ENCODE peak calls at places on chromosomes 2 and 18, in nine cellular contexts. Y is left lung, E is kidney glomerular epithelial cell, X is Karpas-422, V is left ventricle myocardium inferior, U is NCI-H510A treated with DMSO at 0.1 percent for 48 hours, K is RPMI7951, A is adrenal gland, P is GM13977. B is an unnamed sample.

GRCh38 chr2:230899786-230900185 is 25.3 kb downstream of the GPR55 start:
- DNase-seq in V (no peak), E (no peak), K (no peak), Y (no peak), P (no peak), U (no peak), A (no peak), X (no peak), B (no peak)

GRCh38 chr2:2671826-2672225 is 340.8 kb upstream of the MYT1L start:
- DNase-seq in A (no peak), K (no peak), X (no peak), V (no peak), Y (no peak), P (no peak), U (no peak), E (no peak), B (no peak)

GRCh38 chr2:99624682-99625081 is 134.9 kb upstream of the REV1 start:
- DNase-seq in K (no peak), X (peak), P (no peak), Y (no peak), U (no peak), E (no peak), V (peak), A (no peak), B (no peak)

GRCh38 chr2:86566158-86566827 is 3.0 kb upstream of the CHMP3 start:
- DNase-seq in Y (no peak), E (no peak), X (no peak), V (no peak), U (no peak), K (no peak), A (no peak), P (no peak), B (no peak)

GRCh38 chr2:209790066-209790728 is 18.6 kb downstream of the UNC80 start:
- DNase-seq in V (no peak), U (no peak), Y (no peak), X (peak), E (no peak), A (no peak), K (peak), P (no peak), B (no peak)

GRCh38 chr2:109529532-109530449 is 84.0 kb downstream of the SEPTIN10 start:
- DNase-seq in V (no peak), P (no peak), X (no peak), E (no peak), U (no peak), K (no peak), Y (no peak), A (no peak), B (no peak)

GRCh38 chr2:10306901-10307463 is 4.3 kb downstream of the HPCAL1 start:
- DNase-seq in K (no peak), V (no peak), A (no peak), U (no peak), P (no peak), Y (no peak), E (no peak), X (no peak), B (no peak)

GRCh38 chr2:194319222-194319992 is 1337.6 kb upstream of the SLC39A10 start:
- DNase-seq in A (no peak), Y (no peak), V (no peak), X (peak), E (no peak), K (no peak), P (no peak), U (no peak), B (no peak)

GRCh38 chr2:74002515-74003391 is 18.0 kb downstream of the TET3 start:
- DNase-seq in P (peak), A (peak), V (peak), U (peak), K (peak), X (peak), Y (peak), E (peak), B (peak)

GRCh38 chr18:75362435-75362834 is 65.1 kb downstream of the SMIM21 start:
- DNase-seq in Y (no peak), K (no peak), V (no peak), U (peak), A (no peak), P (no peak), X (no peak), E (no peak), B (no peak)

GRCh38 chr2:195830968-195831810 is 174.2 kb downstream of the SLC39A10 start:
- DNase-seq in A (no peak), X (no peak), P (no peak), V (no peak), E (no peak), U (peak), K (no peak), Y (no peak), B (no peak)

GRCh38 chr2:71631411-71631931 is 178.1 kb downstream of the DYSF start:
- DNase-seq in U (no peak), X (no peak), V (no peak), Y (no peak), P (no peak), A (no peak), K (peak), E (no peak), B (no peak)

GRCh38 chr2:30959653-30960052 is 152.4 kb upstream of the CAPN13 start:
- DNase-seq in V (no peak), K (no peak), Y (no peak), X (no peak), U (no peak), A (no peak), E (no peak), P (no peak), B (no peak)

GRCh38 chr2:239721531-239721930 is 303.6 kb downstream of the NDUFA10 start:
- DNase-seq in U (no peak), K (no peak), X (no peak), V (no peak), Y (no peak), P (no peak), E (no peak), A (no peak), B (no peak)

GRCh38 chr2:98487806-98488189 is 43.1 kb downstream of the INPP4A start:
- DNase-seq in X (peak), E (no peak), V (no peak), K (peak), U (peak), P (peak), Y (no peak), A (peak), B (no peak)

GRCh38 chr18:65523461-65523860 is 227.4 kb upstream of the CDH7 start:
- DNase-seq in E (no peak), A (no peak), V (no peak), K (no peak), X (no peak), Y (no peak), P (no peak), U (no peak), B (no peak)

GRCh38 chr2:188203756-188204155 is 87.9 kb upstream of the GULP1 start:
- DNase-seq in E (no peak), Y (no peak), K (no peak), U (no peak), V (no peak), P (no peak), A (no peak), X (no peak), B (no peak)

GRCh38 chr2:226656367-226656766 is 143.3 kb downstream of the IRS1 start:
- DNase-seq in Y (no peak), P (no peak), U (no peak), A (no peak), V (no peak), X (no peak), E (peak), K (no peak), B (no peak)

GRCh38 chr2:149861034-149861433 is 273.5 kb upstream of the MMADHC start:
- DNase-seq in V (no peak), U (no peak), E (no peak), K (no peak), Y (no peak), A (no peak), X (no peak), P (no peak), B (no peak)

GRCh38 chr2:95728878-95729511 is 137.2 kb downstream of the TRIM43 start:
- DNase-seq in V (peak), U (peak), X (peak), Y (peak), E (peak), K (peak), A (peak), P (peak), B (peak)

GRCh38 chr18:3790702-3791101 is 340.7 kb downstream of the TGIF1 start:
- DNase-seq in Y (no peak), E (peak), V (no peak), U (no peak), A (peak), P (no peak), X (no peak), K (peak), B (peak)

GRCh38 chr2:146544701-146545100 is 1300.1 kb upstream of the ACVR2A start:
- DNase-seq in A (no peak), V (no peak), P (no peak), E (no peak), K (no peak), Y (no peak), X (no peak), U (no peak), B (no peak)

GRCh38 chr2:205158404-205158803 is 523.9 kb upstream of the NRP2 start:
- DNase-seq in X (no peak), E (no peak), A (no peak), P (no peak), V (no peak), Y (no peak), U (no peak), K (no peak), B (peak)

GRCh38 chr18:79503406-79503805 is 107.7 kb downstream of the NFATC1 start:
- DNase-seq in V (no peak), E (no peak), X (no peak), P (no peak), A (no peak), Y (peak), U (no peak), K (no peak), B (no peak)

GRCh38 chr18:79542876-79543750 is 136.5 kb upstream of the CTDP1 start:
- DNase-seq in E (no peak), Y (peak), A (no peak), X (no peak), U (no peak), V (peak), K (no peak), P (no peak), B (no peak)

GRCh38 chr2:166610180-166610919 is 116.3 kb upstream of the SCN7A start:
- DNase-seq in P (no peak), K (no peak), E (no peak), U (no peak), A (no peak), Y (no peak), X (no peak), V (no peak), B (peak)

GRCh38 chr2:129756276-129756675 is 223.2 kb upstream of the RAB6C start:
- DNase-seq in V (no peak), P (no peak), Y (no peak), X (no peak), K (no peak), E (no peak), A (no peak), U (no peak), B (no peak)

GRCh38 chr2:80548469-80548868 is 243.9 kb upstream of the LRRTM1 start:
- DNase-seq in P (no peak), E (no peak), K (no peak), V (peak), Y (no peak), U (no peak), X (no peak), A (no peak), B (no peak)

GRCh38 chr18:3525870-3526420 is 76.0 kb downstream of the TGIF1 start:
- DNase-seq in U (peak), K (peak), P (peak), E (no peak), A (no peak), V (no peak), X (peak), Y (no peak), B (peak)

GRCh38 chr18:75210274-75211001 is at the start of gene TSHZ1:
- DNase-seq in X (peak), Y (peak), P (peak), A (peak), E (peak), V (no peak), K (peak), U (peak), B (peak)

GRCh38 chr18:8635087-8635486 is 25.9 kb downstream of the RAB12 start:
- DNase-seq in U (no peak), A (no peak), V (no peak), Y (no peak), P (no peak), X (no peak), K (no peak), E (no peak), B (no peak)

GRCh38 chr18:34707670-34708069 is 2.4 kb upstream of the DTNA start:
- DNase-seq in K (peak), U (peak), P (no peak), V (no peak), E (peak), Y (peak), A (peak), X (no peak), B (no peak)

GRCh38 chr2:135055182-135055786 is 3.2 kb downstream of the RAB3GAP1 start:
- DNase-seq in E (peak), Y (peak), X (no peak), A (no peak), K (no peak), U (no peak), P (no peak), V (no peak), B (no peak)

GRCh38 chr2:120237491-120237902 is 14.3 kb upstream of the TMEM185B start:
- DNase-seq in E (peak), A (peak), U (no peak), P (no peak), V (no peak), X (no peak), Y (peak), K (peak), B (no peak)

GRCh38 chr2:222364280-222364895 is 60.0 kb upstream of the SGPP2 start:
- DNase-seq in V (no peak), P (no peak), Y (no peak), A (no peak), X (no peak), E (no peak), K (peak), U (no peak), B (no peak)

GRCh38 chr2:197973772-197974171 is 169.4 kb downstream of the PLCL1 start:
- DNase-seq in U (no peak), K (no peak), A (no peak), Y (no peak), V (no peak), E (no peak), P (no peak), X (no peak), B (no peak)

B was measured in SK-N-DZ.